ENCODE peak calls at places on chromosomes 6 and 20, in four cellular contexts. M is heart left ventricle, X is astrocyte, H is LHCN-M2. O is an unnamed sample.
A peak's percentile ranks its signal among the peaks of the same experiment; 100 is the strongest.

GRCh38 chr20:63497138-63497945 is 1.5 kb downstream of the EEF1A2 start:
- DNase-seq in M (no peak), H (no peak), X (no peak), O (peak; percentile 44)

GRCh38 chr20:10622657-10623418 is 51.0 kb downstream of the JAG1 start:
- DNase-seq in M (peak; percentile 61), H (no peak), X (peak; percentile 89), O (no peak)

GRCh38 chr20:43409041-43409913 is 48.4 kb upstream of the SRSF6 start:
- DNase-seq in X (no peak), H (peak; percentile 30), M (no peak), O (no peak)

GRCh38 chr6:41728073-41728936 is 7.1 kb downstream of the TFEB start:
- DNase-seq in M (no peak), H (no peak), X (no peak), O (no peak)

GRCh38 chr20:14288341-14289330 is 48.8 kb downstream of the FLRT3 start:
- DNase-seq in M (no peak), X (peak; percentile 25), H (peak; percentile 91), O (no peak)

GRCh38 chr6:108350528-108350927 is 55.7 kb downstream of the AFG1L start:
- DNase-seq in X (no peak), M (no peak), H (no peak), O (no peak)

GRCh38 chr6:148432405-148433195 is 90.0 kb downstream of the SASH1 start:
- DNase-seq in X (peak; percentile 33), H (no peak), M (peak; percentile 42), O (no peak)

GRCh38 chr6:139336488-139336887 is 38.0 kb downstream of the CITED2 start:
- DNase-seq in H (no peak), M (peak; percentile 41), X (peak; percentile 51), O (no peak)

GRCh38 chr6:20497200-20497820 is 36.9 kb upstream of the CDKAL1 start:
- DNase-seq in X (peak; percentile 93), H (peak; percentile 84), M (no peak), O (no peak)

GRCh38 chr6:13560651-13561044 is 13.8 kb upstream of the SIRT5 start:
- DNase-seq in X (no peak), H (no peak), M (no peak), O (no peak)

GRCh38 chr20:23228912-23229311 is 121.7 kb upstream of the NXT1 start:
- DNase-seq in M (no peak), H (peak; percentile 83), X (peak; percentile 89), O (no peak)

GRCh38 chr6:97535800-97536199 is 252.8 kb upstream of the MMS22L start:
- DNase-seq in H (no peak), X (no peak), M (no peak), O (no peak)

GRCh38 chr20:52785678-52786077 is 186.5 kb upstream of the TSHZ2 start:
- DNase-seq in H (no peak), M (no peak), X (no peak), O (peak; percentile 32)

GRCh38 chr6:130163261-130163660 is 59.5 kb downstream of the SAMD3 start:
- DNase-seq in M (no peak), H (no peak), X (no peak), O (no peak)